ENCODE peak calls at places on chromosomes 6 and 20, in nine cellular contexts. One of them, this sample, is unnamed.

GRCh38 chr6:30998785-30999184 is 11.5 kb upstream of the MUC22 start:
- DNase-seq in stimulated activated naive CD4-positive, alpha-beta T cell treated with Interleukin-2 at 50 U/mL for 16 hours: no peak
- DNase-seq in anterior cingulate cortex: no peak
- DNase-seq in activated CD4-positive, alpha-beta T cell treated with anti-CD3 and anti-CD28 coated beads, Interleukin-2, amount 10 ng/mL, durations not matched to agents 7 days and 5 days: no peak
- DNase-seq in A549: no peak
- DNase-seq in hypothalamus: no peak
- DNase-seq in HCT116: no peak
- DNase-seq in fibroblast of mammary gland: peak
- DNase-seq in NAMALWA: no peak
- DNase-seq in this sample: no peak

GRCh38 chr6:128725271-128726233 is 157.4 kb upstream of the LAMA2 start:
- DNase-seq in stimulated activated naive CD4-positive, alpha-beta T cell treated with Interleukin-2 at 50 U/mL for 16 hours: no peak
- DNase-seq in anterior cingulate cortex: no peak
- DNase-seq in activated CD4-positive, alpha-beta T cell treated with anti-CD3 and anti-CD28 coated beads, Interleukin-2, amount 10 ng/mL, durations not matched to agents 7 days and 5 days: peak
- DNase-seq in A549: peak
- DNase-seq in hypothalamus: no peak
- DNase-seq in HCT116: peak
- DNase-seq in fibroblast of mammary gland: peak
- DNase-seq in NAMALWA: peak
- DNase-seq in this sample: peak

GRCh38 chr6:52546192-52546591 is 30.7 kb downstream of the TRAM2 start:
- DNase-seq in stimulated activated naive CD4-positive, alpha-beta T cell treated with Interleukin-2 at 50 U/mL for 16 hours: no peak
- DNase-seq in anterior cingulate cortex: no peak
- DNase-seq in activated CD4-positive, alpha-beta T cell treated with anti-CD3 and anti-CD28 coated beads, Interleukin-2, amount 10 ng/mL, durations not matched to agents 7 days and 5 days: no peak
- DNase-seq in A549: no peak
- DNase-seq in hypothalamus: no peak
- DNase-seq in HCT116: no peak
- DNase-seq in fibroblast of mammary gland: no peak
- DNase-seq in NAMALWA: no peak
- DNase-seq in this sample: no peak

GRCh38 chr6:40568062-40568708 is 19.0 kb downstream of the LRFN2 start:
- DNase-seq in stimulated activated naive CD4-positive, alpha-beta T cell treated with Interleukin-2 at 50 U/mL for 16 hours: no peak
- DNase-seq in anterior cingulate cortex: no peak
- DNase-seq in activated CD4-positive, alpha-beta T cell treated with anti-CD3 and anti-CD28 coated beads, Interleukin-2, amount 10 ng/mL, durations not matched to agents 7 days and 5 days: no peak
- DNase-seq in A549: no peak
- DNase-seq in hypothalamus: no peak
- DNase-seq in HCT116: no peak
- DNase-seq in fibroblast of mammary gland: no peak
- DNase-seq in NAMALWA: no peak
- DNase-seq in this sample: no peak

GRCh38 chr6:118580585-118581419 is 32.7 kb downstream of the PLN start:
- DNase-seq in stimulated activated naive CD4-positive, alpha-beta T cell treated with Interleukin-2 at 50 U/mL for 16 hours: no peak
- DNase-seq in anterior cingulate cortex: no peak
- DNase-seq in activated CD4-positive, alpha-beta T cell treated with anti-CD3 and anti-CD28 coated beads, Interleukin-2, amount 10 ng/mL, durations not matched to agents 7 days and 5 days: peak
- DNase-seq in A549: peak
- DNase-seq in hypothalamus: no peak
- DNase-seq in HCT116: peak
- DNase-seq in fibroblast of mammary gland: peak
- DNase-seq in NAMALWA: peak
- DNase-seq in this sample: peak

GRCh38 chr6:146916435-146917015 is 287.7 kb upstream of the STXBP5 start:
- DNase-seq in stimulated activated naive CD4-positive, alpha-beta T cell treated with Interleukin-2 at 50 U/mL for 16 hours: no peak
- DNase-seq in anterior cingulate cortex: no peak
- DNase-seq in activated CD4-positive, alpha-beta T cell treated with anti-CD3 and anti-CD28 coated beads, Interleukin-2, amount 10 ng/mL, durations not matched to agents 7 days and 5 days: no peak
- DNase-seq in A549: no peak
- DNase-seq in hypothalamus: no peak
- DNase-seq in HCT116: no peak
- DNase-seq in fibroblast of mammary gland: peak
- DNase-seq in NAMALWA: no peak
- DNase-seq in this sample: no peak

GRCh38 chr6:34181903-34182302 is 36.0 kb upstream of the GRM4 start:
- DNase-seq in stimulated activated naive CD4-positive, alpha-beta T cell treated with Interleukin-2 at 50 U/mL for 16 hours: no peak
- DNase-seq in anterior cingulate cortex: no peak
- DNase-seq in activated CD4-positive, alpha-beta T cell treated with anti-CD3 and anti-CD28 coated beads, Interleukin-2, amount 10 ng/mL, durations not matched to agents 7 days and 5 days: no peak
- DNase-seq in A549: no peak
- DNase-seq in hypothalamus: no peak
- DNase-seq in HCT116: no peak
- DNase-seq in fibroblast of mammary gland: no peak
- DNase-seq in NAMALWA: no peak
- DNase-seq in this sample: no peak

GRCh38 chr20:60424267-60424904 is 466.2 kb downstream of the CDH26 start:
- DNase-seq in stimulated activated naive CD4-positive, alpha-beta T cell treated with Interleukin-2 at 50 U/mL for 16 hours: no peak
- DNase-seq in anterior cingulate cortex: no peak
- DNase-seq in activated CD4-positive, alpha-beta T cell treated with anti-CD3 and anti-CD28 coated beads, Interleukin-2, amount 10 ng/mL, durations not matched to agents 7 days and 5 days: no peak
- DNase-seq in A549: no peak
- DNase-seq in hypothalamus: no peak
- DNase-seq in HCT116: no peak
- DNase-seq in fibroblast of mammary gland: peak
- DNase-seq in NAMALWA: no peak
- DNase-seq in this sample: no peak

GRCh38 chr6:142886431-142887170 is 58.4 kb downstream of the HIVEP2 start:
- DNase-seq in stimulated activated naive CD4-positive, alpha-beta T cell treated with Interleukin-2 at 50 U/mL for 16 hours: no peak
- DNase-seq in anterior cingulate cortex: no peak
- DNase-seq in activated CD4-positive, alpha-beta T cell treated with anti-CD3 and anti-CD28 coated beads, Interleukin-2, amount 10 ng/mL, durations not matched to agents 7 days and 5 days: peak
- DNase-seq in A549: peak
- DNase-seq in hypothalamus: no peak
- DNase-seq in HCT116: no peak
- DNase-seq in fibroblast of mammary gland: peak
- DNase-seq in NAMALWA: peak
- DNase-seq in this sample: no peak

GRCh38 chr6:137307163-137307851 is 88.1 kb upstream of the IFNGR1 start:
- DNase-seq in stimulated activated naive CD4-positive, alpha-beta T cell treated with Interleukin-2 at 50 U/mL for 16 hours: no peak
- DNase-seq in anterior cingulate cortex: no peak
- DNase-seq in activated CD4-positive, alpha-beta T cell treated with anti-CD3 and anti-CD28 coated beads, Interleukin-2, amount 10 ng/mL, durations not matched to agents 7 days and 5 days: no peak
- DNase-seq in A549: no peak
- DNase-seq in hypothalamus: no peak
- DNase-seq in HCT116: no peak
- DNase-seq in fibroblast of mammary gland: no peak
- DNase-seq in NAMALWA: peak
- DNase-seq in this sample: no peak

GRCh38 chr6:89596484-89596883 is 42.1 kb downstream of the LYRM2 start:
- DNase-seq in stimulated activated naive CD4-positive, alpha-beta T cell treated with Interleukin-2 at 50 U/mL for 16 hours: no peak
- DNase-seq in anterior cingulate cortex: no peak
- DNase-seq in activated CD4-positive, alpha-beta T cell treated with anti-CD3 and anti-CD28 coated beads, Interleukin-2, amount 10 ng/mL, durations not matched to agents 7 days and 5 days: no peak
- DNase-seq in A549: no peak
- DNase-seq in hypothalamus: no peak
- DNase-seq in HCT116: no peak
- DNase-seq in fibroblast of mammary gland: peak
- DNase-seq in NAMALWA: peak
- DNase-seq in this sample: no peak

This sample was measured in AG20443.